ENCODE peak calls at places on chromosomes 2 and 18, in five cellular contexts. L is fibroblast of the conjunctiva; Y is lower lobe of right lung; V is CD8-positive, alpha-beta T cell; I is occipital lobe. J is an unnamed sample.

GRCh38 chr2:123500346-123500745 is 524.7 kb upstream of the CNTNAP5 start:
- DNase-seq in L (no peak), Y (no peak), V (no peak), I (no peak), J (no peak)

GRCh38 chr18:27366151-27366550 is 181.0 kb upstream of the CHST9 start:
- DNase-seq in L (no peak), Y (no peak), V (no peak), I (no peak), J (no peak)

GRCh38 chr2:228426502-228427216 is 245.2 kb upstream of the SPHKAP start:
- DNase-seq in L (no peak), Y (no peak), V (no peak), I (no peak), J (no peak)

GRCh38 chr18:11666831-11667230 is 22.2 kb upstream of the GNAL start:
- DNase-seq in L (no peak), Y (no peak), V (no peak), I (no peak), J (no peak)

GRCh38 chr2:226211439-226211838 is 588.2 kb downstream of the IRS1 start:
- DNase-seq in L (peak), Y (no peak), V (no peak), I (no peak), J (peak)

GRCh38 chr2:173357351-173357750 is 2.7 kb downstream of the CDCA7 start:
- DNase-seq in L (no peak), Y (no peak), V (no peak), I (no peak), J (no peak)

GRCh38 chr2:167406558-167406957 is 518.3 kb downstream of the XIRP2 start:
- DNase-seq in L (no peak), Y (no peak), V (no peak), I (no peak), J (no peak)

GRCh38 chr2:56185101-56185581 is 1.4 kb downstream of the CCDC85A start:
- DNase-seq in L (no peak), Y (no peak), V (no peak), I (no peak), J (peak)

GRCh38 chr2:99278793-99279291 is 22.2 kb downstream of the LYG1 start:
- DNase-seq in L (peak), Y (no peak), V (no peak), I (no peak), J (no peak)

GRCh38 chr2:169716229-169716886 is 17.3 kb upstream of the KLHL23 start:
- DNase-seq in L (peak), Y (no peak), V (no peak), I (no peak), J (peak)

GRCh38 chr2:100588071-100588786 is 25.4 kb downstream of the PDCL3 start:
- DNase-seq in L (peak), Y (no peak), V (peak), I (no peak), J (peak)

GRCh38 chr2:27485496-27485895 is 4.0 kb downstream of the IFT172 start:
- DNase-seq in L (no peak), Y (no peak), V (no peak), I (no peak), J (no peak)

GRCh38 chr2:73114273-73114867 is 1.6 kb upstream of the RAB11FIP5 start:
- DNase-seq in L (no peak), Y (no peak), V (no peak), I (no peak), J (no peak)

GRCh38 chr2:223000872-223001825 is 50.8 kb upstream of the KCNE4 start:
- DNase-seq in L (no peak), Y (no peak), V (no peak), I (no peak), J (no peak)

GRCh38 chr2:238077292-238077691 is 16.5 kb downstream of the SCLY start:
- DNase-seq in L (no peak), Y (no peak), V (no peak), I (no peak), J (no peak)

GRCh38 chr2:46299365-46300263 is 2.4 kb downstream of the EPAS1 start:
- DNase-seq in L (no peak), Y (peak), V (no peak), I (no peak), J (peak)

GRCh38 chr18:57989536-57989935 is 54.5 kb upstream of the NEDD4L start:
- DNase-seq in L (no peak), Y (no peak), V (no peak), I (no peak), J (no peak)

GRCh38 chr2:102520009-102520408 is 47.0 kb downstream of the SLC9A4 start:
- DNase-seq in L (peak), Y (no peak), V (no peak), I (no peak), J (peak)

GRCh38 chr2:126657636-126658315 is 1.8 kb downstream of the GYPC start:
- DNase-seq in L (peak), Y (peak), V (peak), I (no peak), J (peak)

GRCh38 chr2:56286936-56287335 is 103.1 kb downstream of the CCDC85A start:
- DNase-seq in L (no peak), Y (no peak), V (no peak), I (no peak), J (no peak)

GRCh38 chr2:6589171-6589570 is 276.5 kb downstream of the CMPK2 start:
- DNase-seq in L (no peak), Y (no peak), V (no peak), I (no peak), J (no peak)

GRCh38 chr2:65799455-65799854 is 367.1 kb upstream of the SPRED2 start:
- DNase-seq in L (no peak), Y (no peak), V (no peak), I (no peak), J (no peak)

GRCh38 chr2:134089454-134089853 is 164.4 kb upstream of the MGAT5 start:
- DNase-seq in L (no peak), Y (no peak), V (no peak), I (no peak), J (no peak)

GRCh38 chr2:203718087-203718486 is 11.6 kb downstream of the CD28 start:
- DNase-seq in L (no peak), Y (no peak), V (peak), I (no peak), J (peak)

GRCh38 chr2:182924311-182924710 is 57.9 kb upstream of the FRZB start:
- DNase-seq in L (no peak), Y (no peak), V (no peak), I (no peak), J (peak)

GRCh38 chr18:2881088-2881487 is 34.3 kb downstream of the EMILIN2 start:
- DNase-seq in L (no peak), Y (no peak), V (no peak), I (no peak), J (no peak)

GRCh38 chr2:237488295-237488694 is 1.2 kb downstream of the MLPH start:
- DNase-seq in L (no peak), Y (no peak), V (no peak), I (no peak), J (no peak)

GRCh38 chr2:164141271-164141670 is 405.5 kb upstream of the FIGN start:
- DNase-seq in L (no peak), Y (no peak), V (no peak), I (no peak), J (no peak)

J was measured in lung microvascular endothelial cell.